ENCODE peak calls at places on chromosomes 7 and 10, in seven cellular contexts. S is heart right ventricle, G is HepG2, V is mucosa of descending colon, E is HFF-Myc, P is astrocyte of the spinal cord, Y is hepatocyte. A is an unnamed sample.
A peak's percentile ranks its signal among the peaks of the same experiment; 100 is the strongest.

GRCh38 chr10:104317195-104318095 is 20.8 kb downstream of the ITPRIP start:
- DNase-seq in S (no peak), G (no peak), V (no peak), E (no peak), P (no peak), Y (peak; percentile 39), A (no peak)

GRCh38 chr10:93456480-93456879 is 25.7 kb downstream of the MYOF start:
- DNase-seq in S (no peak), G (no peak), V (no peak), E (no peak), P (no peak), Y (no peak), A (peak; percentile 62)

GRCh38 chr10:79152423-79152817 is 83.7 kb downstream of the ZMIZ1 start:
- DNase-seq in S (no peak), G (no peak), V (no peak), E (no peak), P (no peak), Y (no peak), A (peak; percentile 50)

GRCh38 chr7:98630149-98630548 is 13.1 kb downstream of the NPTX2 start:
- DNase-seq in S (no peak), G (no peak), V (no peak), E (no peak), P (no peak), Y (no peak), A (no peak)

GRCh38 chr10:86753056-86753455 is 3.4 kb upstream of the BMPR1A start:
- DNase-seq in S (no peak), G (no peak), V (no peak), E (no peak), P (no peak), Y (no peak), A (no peak)

GRCh38 chr10:89078729-89079672 is 88.4 kb downstream of the FAS start:
- DNase-seq in S (no peak), G (no peak), V (no peak), E (no peak), P (no peak), Y (no peak), A (peak; percentile 68)

GRCh38 chr7:155429651-155430050 is 28.3 kb upstream of the EN2 start:
- DNase-seq in S (no peak), G (no peak), V (no peak), E (no peak), P (no peak), Y (no peak), A (no peak)

GRCh38 chr10:13670311-13670710 is 83.5 kb downstream of the PRPF18 start:
- DNase-seq in S (no peak), G (no peak), V (no peak), E (no peak), P (no peak), Y (no peak), A (no peak)

GRCh38 chr7:117907058-117907633 is 33.9 kb upstream of the CTTNBP2 start:
- DNase-seq in S (no peak), G (no peak), V (no peak), E (no peak), P (no peak), Y (no peak), A (no peak)

GRCh38 chr7:117896339-117896738 is 23.1 kb upstream of the CTTNBP2 start:
- DNase-seq in S (no peak), G (no peak), V (no peak), E (no peak), P (no peak), Y (no peak), A (no peak)

GRCh38 chr7:117212969-117213877 is 109.6 kb downstream of the WNT2 start:
- DNase-seq in S (no peak), G (peak; percentile 42), V (peak; percentile 75), E (peak; percentile 69), P (peak; percentile 73), Y (peak; percentile 79), A (peak; percentile 84)

GRCh38 chr10:18822156-18822555 is 162.9 kb downstream of the ARL5B start:
- DNase-seq in S (no peak), G (peak; percentile 1), V (peak; percentile 33), E (no peak), P (peak; percentile 17), Y (peak; percentile 58), A (peak; percentile 2)

GRCh38 chr7:30816291-30817059 is 45.3 kb downstream of the MINDY4 start:
- DNase-seq in S (peak; percentile 42), G (no peak), V (no peak), E (no peak), P (no peak), Y (no peak), A (no peak)

GRCh38 chr10:3935141-3935540 is 150.1 kb upstream of the KLF6 start:
- DNase-seq in S (peak; percentile 26), G (no peak), V (peak; percentile 39), E (no peak), P (peak; percentile 93), Y (peak; percentile 14), A (peak; percentile 47)

GRCh38 chr10:74929197-74929596 is 102.8 kb downstream of the KAT6B start:
- DNase-seq in S (no peak), G (no peak), V (no peak), E (no peak), P (peak; percentile 23), Y (no peak), A (no peak)

GRCh38 chr7:155610633-155611193 is 33.7 kb upstream of the RBM33 start:
- DNase-seq in S (no peak), G (no peak), V (no peak), E (no peak), P (no peak), Y (no peak), A (no peak)

GRCh38 chr10:79313911-79314439 is 33.3 kb upstream of the PPIF start:
- DNase-seq in S (no peak), G (no peak), V (no peak), E (no peak), P (no peak), Y (no peak), A (no peak)

GRCh38 chr10:6174201-6174874 is 28.4 kb upstream of the PFKFB3 start:
- DNase-seq in S (peak; percentile 38), G (no peak), V (no peak), E (no peak), P (no peak), Y (no peak), A (no peak)

GRCh38 chr7:55690-56248 is 136.6 kb upstream of the FAM20C start:
- DNase-seq in S (no peak), G (no peak), V (no peak), E (no peak), P (no peak), Y (no peak), A (no peak)

GRCh38 chr7:22137466-22137865 is 191.8 kb upstream of the CDCA7L start:
- DNase-seq in S (no peak), G (no peak), V (no peak), E (no peak), P (peak; percentile 66), Y (no peak), A (peak; percentile 57)

GRCh38 chr7:1065263-1066260 is 21.2 kb downstream of the GPR146 start:
- DNase-seq in S (peak; percentile 87), G (peak; percentile 46), V (peak; percentile 92), E (no peak), P (peak; percentile 67), Y (peak; percentile 89), A (peak; percentile 89)

GRCh38 chr10:43265799-43266721 is 805 bp downstream of the RASGEF1A start:
- DNase-seq in S (no peak), G (peak; percentile 36), V (peak; percentile 12), E (no peak), P (no peak), Y (peak; percentile 65), A (peak; percentile 26)
- TF ChIP-seq CTCF in S (peak; percentile 47), G (peak; percentile 74), V (no peak), E (peak; percentile 16), P (peak; percentile 20), Y (peak; percentile 33), A (peak; percentile 10)

GRCh38 chr7:70356324-70356797 is 758.1 kb downstream of the AUTS2 start:
- DNase-seq in S (no peak), G (no peak), V (no peak), E (no peak), P (no peak), Y (no peak), A (no peak)

GRCh38 chr7:70353948-70354335 is 755.7 kb downstream of the AUTS2 start:
- DNase-seq in S (no peak), G (no peak), V (no peak), E (no peak), P (no peak), Y (no peak), A (peak; percentile 1)

GRCh38 chr7:70353310-70353947 is 755.2 kb downstream of the AUTS2 start:
- DNase-seq in S (no peak), G (no peak), V (no peak), E (no peak), P (no peak), Y (no peak), A (no peak)

GRCh38 chr7:70355591-70356323 is 757.5 kb downstream of the AUTS2 start:
- DNase-seq in S (no peak), G (no peak), V (no peak), E (no peak), P (peak; percentile 15), Y (no peak), A (no peak)

DNA sequence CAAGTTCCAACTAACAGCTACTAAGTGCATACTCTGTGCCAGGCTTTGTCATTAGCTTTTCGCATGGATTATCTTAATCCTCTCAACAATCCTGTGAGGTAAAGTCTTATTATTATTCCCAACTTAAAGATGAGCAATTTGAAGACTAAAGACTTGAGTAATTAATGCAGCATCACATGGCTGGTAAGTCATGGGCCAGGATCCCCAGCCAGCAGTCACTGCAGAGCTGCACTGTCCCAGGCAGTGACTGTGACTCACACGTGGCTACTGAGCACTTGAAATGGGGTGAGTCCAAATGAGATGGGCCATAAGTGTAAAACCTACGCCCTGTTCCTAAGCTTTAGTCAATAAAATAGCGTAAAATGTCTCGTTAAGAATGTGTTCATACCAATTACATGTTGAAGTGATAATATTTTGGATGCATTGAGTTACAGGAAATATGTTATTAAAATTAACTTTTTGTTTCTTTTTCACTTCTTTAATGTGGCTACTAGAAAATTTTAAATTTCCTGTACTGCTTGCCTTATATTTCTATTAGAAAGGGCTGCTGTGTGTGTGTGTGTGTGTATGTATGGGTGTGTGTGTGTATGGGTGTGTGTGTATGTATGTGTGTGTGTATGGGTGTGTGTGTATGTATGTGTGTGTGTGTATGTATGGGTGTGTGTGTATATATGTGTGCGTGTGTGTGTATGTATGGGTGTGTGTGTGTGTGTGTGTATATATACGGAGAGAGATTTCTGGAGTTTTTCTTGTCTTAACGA is 756.3 kb downstream of the AUTS2 start:
- DNase-seq in S (no peak), G (no peak), V (no peak), E (no peak), P (no peak), Y (no peak), A (no peak)
- H3K4me3 ChIP-seq in S (no peak overlapping the region), G (no peak overlapping the region), V (no peak overlapping the region), E (no peak overlapping the region), P (no peak overlapping the region), Y (no peak overlapping the region), A (no peak overlapping the region)

DNA sequence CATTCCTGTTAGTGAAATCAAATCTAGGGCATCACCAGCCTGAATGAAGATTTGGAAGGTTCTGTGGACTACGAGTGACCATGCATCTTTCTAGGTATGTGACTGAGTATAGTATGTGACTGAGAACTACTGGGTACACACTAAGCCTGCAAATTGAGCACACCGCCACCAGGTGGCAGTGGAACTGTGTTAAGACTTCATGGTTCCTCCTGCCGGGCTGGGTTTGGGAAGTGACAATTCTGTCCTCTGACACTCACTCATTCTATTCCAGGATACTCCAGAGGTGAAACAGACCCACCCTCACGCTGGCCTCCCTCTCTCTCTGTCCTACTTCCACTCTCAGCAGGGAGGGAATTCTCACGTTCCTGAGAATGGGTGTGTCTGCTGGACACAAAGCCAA is 84.0 kb upstream of the TMEM248 start:
- DNase-seq in S (no peak), G (peak; percentile 61), V (peak; percentile 49), E (peak; percentile 43), P (peak; percentile 5), Y (peak; percentile 33), A (peak; percentile 61)
- TF ChIP-seq CTCF in S (no peak), G (peak; percentile 86), V (no peak), E (peak; percentile 71), P (peak; percentile 37), Y (peak; percentile 30), A (peak; percentile 18)

GRCh38 chr10:44975487-44976331 is 2.9 kb downstream of the DEPP1 start:
- DNase-seq in S (no peak), G (peak; percentile 83), V (no peak), E (no peak), P (peak; percentile 81), Y (peak; percentile 87), A (no peak)
- H3K4me3 ChIP-seq in S (peak overlapping the region; percentile 87), G (peak overlapping the region; percentile 64), V (no peak overlapping the region), E (no peak overlapping the region), P (no peak overlapping the region), Y (no peak overlapping the region), A (no peak overlapping the region)

A was measured in foreskin fibroblast.